ENCODE peak calls at places on chromosomes 4 and X, in seven cellular contexts. V is SK-N-SH, M is K562, B is HepG2, J is HCT116, S is GM12878, E is H1. K is an unnamed sample.
A peak's percentile ranks its signal among the peaks of the same experiment; 100 is the strongest.

GRCh38 chr4:123505457-123506310 is 109.1 kb downstream of the SPRY1 start:
- DNase-seq in M (peak; percentile 18), S (no peak), B (peak; percentile 97), E (peak; percentile 96), J (no peak), V (peak; percentile 41), K (no peak)

GRCh38 chrX:49884290-49884862 is 5.1 kb downstream of the USP27X start:
- DNase-seq in J (peak; percentile 26), M (peak; percentile 67), S (peak; percentile 7), B (peak; percentile 40), V (peak; percentile 62), E (peak; percentile 19), K (peak; percentile 38)

GRCh38 chrX:123339201-123339905 is 155.3 kb downstream of the GRIA3 start:
- DNase-seq in J (no peak), E (no peak), B (no peak), S (no peak), M (no peak), V (no peak), K (no peak)

GRCh38 chr4:37594095-37594494 is 92.1 kb downstream of the RELL1 start:
- DNase-seq in V (no peak), E (no peak), J (no peak), B (no peak), M (no peak), S (no peak), K (no peak)

GRCh38 chrX:23434356-23434884 is 99.8 kb downstream of the PTCHD1 start:
- DNase-seq in S (no peak), J (no peak), M (no peak), E (no peak), V (no peak), B (no peak), K (no peak)

GRCh38 chr4:134773497-134774000 is 572.0 kb upstream of the PABPC4L start:
- DNase-seq in B (no peak), V (no peak), E (no peak), S (no peak), J (no peak), M (no peak), K (no peak)

GRCh38 chr4:128379860-128380259 is 92.2 kb upstream of the PGRMC2 start:
- DNase-seq in B (peak; percentile 12), S (no peak), J (no peak), E (no peak), M (peak; percentile 58), V (peak; percentile 25), K (no peak)

GRCh38 chr4:93147524-93148212 is 680.9 kb upstream of the ATOH1 start:
- DNase-seq in E (peak; percentile 56), M (no peak), V (no peak), J (no peak), B (no peak), S (no peak), K (no peak)

GRCh38 chr4:2768921-2769336 is 12.8 kb upstream of the TNIP2 start:
- DNase-seq in B (no peak), J (no peak), V (peak; percentile 50), S (no peak), E (no peak), M (no peak), K (no peak)

GRCh38 chrX:150530821-150531220 is 37.6 kb upstream of the MTM1 start:
- DNase-seq in V (no peak), B (no peak), S (no peak), J (no peak), E (no peak), M (no peak), K (no peak)

GRCh38 chrX:8636442-8636841 is 95.5 kb downstream of the ANOS1 start:
- DNase-seq in S (no peak), J (no peak), E (no peak), M (no peak), V (no peak), B (no peak), K (no peak)

GRCh38 chrX:47633671-47634590 is 4.2 kb upstream of the CFP start:
- DNase-seq in E (no peak), M (no peak), J (no peak), V (no peak), B (no peak), S (no peak), K (no peak)
- H3K4me1 ChIP-seq in E (peaks cover 3% of the 10 kb centered on the region), M (peaks cover 8% of the 10 kb centered on the region), J (no peaks in the 10 kb centered on the region), V (no peaks in the 10 kb centered on the region), B (no peaks in the 10 kb centered on the region), S (peaks cover 28% of the 10 kb centered on the region), K (no peaks in the 10 kb centered on the region)

DNA sequence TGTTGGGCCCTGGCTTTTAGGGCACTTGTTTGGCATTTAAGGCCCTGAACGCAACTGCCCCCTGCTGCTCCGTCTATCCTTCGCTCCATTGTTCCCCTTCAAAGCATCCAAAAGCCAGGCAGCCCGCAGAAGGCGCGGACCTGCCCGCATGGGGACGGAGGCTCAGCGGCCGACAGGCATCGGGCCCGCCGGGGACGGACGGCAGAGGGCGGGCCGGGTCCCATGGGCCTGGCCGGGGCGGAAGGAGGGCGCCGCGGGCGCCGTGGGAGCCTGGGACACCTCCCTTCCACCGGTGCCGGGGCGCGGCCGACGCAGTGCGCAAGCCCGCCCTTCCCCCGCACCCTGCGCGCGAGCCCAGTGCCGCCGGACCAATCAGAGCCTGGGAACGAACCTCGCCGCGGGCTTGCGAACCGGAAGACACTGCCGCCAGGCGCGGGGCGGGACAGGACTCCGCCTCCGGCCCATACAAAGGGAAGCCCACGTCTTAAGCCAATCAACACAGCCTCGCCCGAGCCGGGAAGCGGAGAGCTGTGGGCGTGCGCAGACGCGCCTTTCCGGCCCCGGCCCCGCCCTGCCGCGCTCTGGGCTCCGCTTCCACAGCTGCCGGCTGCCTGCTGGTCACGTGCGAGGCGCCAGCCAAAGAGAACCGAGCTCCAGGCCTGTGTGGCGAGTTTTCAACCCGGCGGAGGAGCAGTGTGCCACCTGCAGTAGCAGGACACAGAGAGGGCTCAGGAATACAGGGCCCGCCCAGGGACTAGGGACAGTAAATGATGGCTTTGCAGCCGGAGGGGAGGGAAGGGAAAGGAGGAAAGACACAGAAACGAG is 2.1 kb upstream of the ARHGAP4 start:
- DNase-seq in E (peak; percentile 87), B (peak; percentile 90), S (peak; percentile 91), J (peak; percentile 93), V (peak; percentile 97), M (peak; percentile 97), K (peak; percentile 91)
- TF ChIP-seq CTCF in E (no peak), B (peak; percentile 31), S (peak; percentile 7), J (peak; percentile 8), V (peak; percentile 46), M (peak; percentile 33), K (no peak)

GRCh38 chrX:45479835-45480422 is 279.3 kb upstream of the DIPK2B start:
- DNase-seq in J (peak; percentile 85), M (no peak), B (peak; percentile 63), V (no peak), E (no peak), S (no peak), K (peak; percentile 91)
- TF ChIP-seq SIN3A in J (peak; percentile 54), M (no peak), B (no peak), V (no peak), E (no peak), S (no peak), K (no peak)

GRCh38 chrX:12953420-12953819 is 21.5 kb upstream of the TMSB4X start:
- DNase-seq in J (no peak), M (no peak), V (no peak), E (no peak), B (no peak), S (no peak), K (no peak)

GRCh38 chrX:12955882-12956703 is 18.8 kb upstream of the TMSB4X start:
- DNase-seq in B (peak; percentile 46), M (peak; percentile 83), S (peak; percentile 77), V (no peak), J (peak; percentile 46), E (no peak), K (no peak)

GRCh38 chrX:12954376-12954775 is 20.5 kb upstream of the TMSB4X start:
- DNase-seq in M (no peak), B (no peak), V (no peak), J (no peak), E (no peak), S (no peak), K (no peak)

GRCh38 chrX:12956704-12957541 is 18.0 kb upstream of the TMSB4X start:
- DNase-seq in S (peak; percentile 91), B (no peak), E (no peak), M (peak; percentile 88), J (peak; percentile 37), V (peak; percentile 4), K (no peak)

GRCh38 chrX:12954981-12955380 is 19.9 kb upstream of the TMSB4X start:
- DNase-seq in M (no peak), E (no peak), V (no peak), S (no peak), J (no peak), B (no peak), K (no peak)
- H3K4me1 ChIP-seq in M (peaks cover 23% of the 10 kb centered on the region), E (no peaks in the 10 kb centered on the region), V (peaks cover 24% of the 10 kb centered on the region), S (peaks cover 51% of the 10 kb centered on the region), J (peaks cover 18% of the 10 kb centered on the region), B (peaks cover 30% of the 10 kb centered on the region), K (peaks cover 6% of the 10 kb centered on the region)

GRCh38 chr4:147409350-147409749 is 71.5 kb upstream of the EDNRA start:
- DNase-seq in E (no peak), V (no peak), B (no peak), M (no peak), J (no peak), S (no peak), K (no peak)

GRCh38 chr4:147408189-147408588 is 72.7 kb upstream of the EDNRA start:
- DNase-seq in S (no peak), E (no peak), V (no peak), J (no peak), B (no peak), M (no peak), K (no peak)

DNA sequence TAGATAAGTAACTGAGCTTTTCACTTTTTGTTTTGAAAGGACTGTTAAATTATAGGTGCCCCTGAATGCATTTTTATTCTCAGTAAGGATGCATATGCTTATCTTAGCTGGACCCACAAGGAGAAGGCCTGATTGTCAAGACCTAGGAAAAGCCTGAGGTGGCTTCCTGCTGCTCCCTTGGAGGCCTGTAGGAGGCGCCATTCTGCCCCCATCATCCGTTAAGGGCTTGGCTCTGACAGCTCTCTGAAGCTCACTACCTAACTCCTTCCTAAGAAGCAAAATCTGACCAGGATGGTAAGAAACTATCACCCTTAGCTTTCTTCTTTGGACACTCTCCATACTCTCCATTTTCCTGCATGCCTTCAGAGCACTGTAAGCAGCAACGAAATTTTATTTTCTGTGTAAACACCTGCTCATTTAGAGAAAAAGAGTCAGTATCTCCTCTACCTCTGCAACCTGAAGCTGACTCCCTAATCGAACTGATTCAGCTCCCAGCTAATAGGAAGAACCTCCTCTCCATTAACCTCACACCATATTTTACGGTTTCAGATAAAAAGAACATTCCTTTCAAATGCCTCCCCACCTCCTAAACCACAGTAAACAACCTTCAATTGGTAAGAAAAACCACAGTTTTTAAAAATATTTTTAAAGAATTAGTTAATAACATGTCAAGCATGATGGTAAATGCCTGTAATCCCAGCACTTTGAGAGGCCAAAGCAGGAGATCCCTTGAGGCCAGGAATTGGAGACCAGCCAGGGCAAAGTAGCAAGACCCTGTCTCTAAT is 73.4 kb upstream of the EDNRA start:
- DNase-seq in S (no peak), V (no peak), B (no peak), J (peak; percentile 16), E (peak; percentile 25), M (peak; percentile 12), K (no peak)
- TF ChIP-seq CTCF in S (peak; percentile 12), V (peak; percentile 48), B (peak; percentile 31), J (peak; percentile 83), E (peak; percentile 92), M (peak; percentile 44), K (peak; percentile 45)

DNA sequence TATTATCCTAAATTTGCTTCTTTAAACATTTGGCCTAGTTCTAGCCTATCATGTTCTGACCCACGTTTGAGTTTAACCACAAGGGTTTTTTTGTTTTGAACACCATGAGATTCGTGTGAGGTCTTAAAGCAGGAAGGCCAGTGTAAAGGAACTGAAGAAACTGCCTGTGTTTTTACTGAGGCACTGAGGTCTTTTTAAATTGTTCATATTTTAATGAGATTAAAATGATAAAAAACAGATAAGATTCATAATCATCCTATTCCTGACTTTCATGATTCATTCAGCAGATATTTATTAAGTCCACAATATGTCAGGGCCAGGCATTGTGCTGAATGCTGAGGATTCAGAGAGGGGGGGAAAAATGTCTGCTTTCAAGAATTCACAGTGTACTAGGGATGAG is 3.2 kb downstream of the RPS6KA3 start:
- DNase-seq in J (no peak), B (no peak), S (no peak), M (peak; percentile 7), V (no peak), E (no peak), K (no peak)
- TF ChIP-seq SIN3A in J (no peak), B (peak; percentile 9), S (no peak), M (no peak), V (no peak), E (no peak), K (no peak)